ENCODE peak calls at places on chromosomes 4 and X, in five cellular contexts. T is mucosa of descending colon, B is progenitor cell of endocrine pancreas, J is AG10803, K is Calu3. U is an unnamed sample.

GRCh38 chrX:23332101-23332887 is 2.4 kb upstream of the PTCHD1 start:
- DNase-seq in B (no peak), J (no peak), K (no peak), T (no peak), U (peak; percentile 7)

GRCh38 chr4:7886250-7886973 is 53.2 kb downstream of the AFAP1 start:
- DNase-seq in J (no peak), T (no peak), B (no peak), K (no peak), U (no peak)

GRCh38 chr4:109432676-109433075 is 939 bp upstream of the SEC24B start:
- DNase-seq in T (no peak), K (no peak), J (peak; percentile 83), B (no peak), U (no peak)

GRCh38 chrX:18984381-18985185 is 669 bp upstream of the PHKA2 start:
- DNase-seq in B (peak; percentile 70), T (peak; percentile 91), J (peak; percentile 65), K (peak; percentile 85), U (peak; percentile 58)

GRCh38 chr4:177033130-177033529 is 240.4 kb upstream of the VEGFC start:
- DNase-seq in T (no peak), J (no peak), K (no peak), B (no peak), U (no peak)

GRCh38 chrX:110320588-110320987 is 2.7 kb upstream of the AMMECR1 start:
- DNase-seq in J (no peak), B (no peak), T (no peak), K (no peak), U (no peak)

GRCh38 chr4:105990933-105991332 is 95.7 kb downstream of the NPNT start:
- DNase-seq in J (peak; percentile 76), T (peak; percentile 68), K (peak; percentile 86), B (no peak), U (no peak)

GRCh38 chrX:53284684-53285447 is 3.5 kb upstream of the IQSEC2 start:
- DNase-seq in J (peak; percentile 36), K (peak; percentile 70), B (peak; percentile 33), T (no peak), U (peak; percentile 59)

GRCh38 chrX:574355-574754 is 56.2 kb upstream of the SHOX start:
- DNase-seq in B (no peak), K (no peak), T (no peak), J (no peak), U (no peak)

GRCh38 chr4:106914223-106914622 is 121.9 kb downstream of the DKK2 start:
- DNase-seq in T (no peak), B (no peak), J (peak; percentile 89), K (no peak), U (no peak)

GRCh38 chr4:8647626-8648025 is 55.1 kb downstream of the CPZ start:
- DNase-seq in J (no peak), B (no peak), T (no peak), K (no peak), U (no peak)

GRCh38 chr4:1253831-1254230 is 4.9 kb upstream of the CTBP1 start:
- DNase-seq in K (no peak), B (no peak), T (no peak), J (no peak), U (no peak)

GRCh38 chrX:141989134-141989533 is 85.4 kb downstream of the MAGEC1 start:
- DNase-seq in T (no peak), J (no peak), K (no peak), B (no peak), U (no peak)

GRCh38 chr4:166003811-166004210 is 130.8 kb downstream of the TLL1 start:
- DNase-seq in K (no peak), T (no peak), J (no peak), B (no peak), U (no peak)

GRCh38 chr4:158459085-158459820 is 62.4 kb upstream of the RXFP1 start:
- DNase-seq in K (no peak), B (no peak), J (no peak), T (no peak), U (no peak)

GRCh38 chrX:140495739-140496138 is 9.1 kb downstream of the SOX3 start:
- DNase-seq in J (no peak), T (no peak), K (no peak), B (no peak), U (no peak)

GRCh38 chr4:80239480-80239879 is 27.0 kb upstream of the FGF5 start:
- DNase-seq in T (no peak), K (no peak), B (no peak), J (peak; percentile 73), U (no peak)

GRCh38 chrX:129565046-129565649 is 25.1 kb downstream of the OCRL start:
- DNase-seq in B (no peak), T (no peak), K (no peak), J (no peak), U (no peak)

GRCh38 chr4:117429061-117429460 is 343.7 kb upstream of the TRAM1L1 start:
- DNase-seq in K (no peak), B (no peak), J (no peak), T (no peak), U (no peak)

GRCh38 chr4:108926058-108926457 is 163.2 kb upstream of the ETNPPL start:
- DNase-seq in K (no peak), B (no peak), T (no peak), J (peak; percentile 36), U (no peak)

GRCh38 chrX:3699841-3700381 is 13.5 kb downstream of the PRKX start:
- DNase-seq in B (no peak), J (no peak), T (no peak), K (no peak), U (no peak)

GRCh38 chrX:130637591-130637990 is 235.8 kb downstream of the RBMX2 start:
- DNase-seq in T (no peak), K (no peak), B (no peak), J (peak; percentile 71), U (no peak)

GRCh38 chr4:90318208-90318607 is 191.0 kb downstream of the CCSER1 start:
- DNase-seq in B (no peak), J (peak; percentile 57), K (no peak), T (no peak), U (no peak)

GRCh38 chrX:1105671-1106419 is 106.6 kb downstream of the CRLF2 start:
- DNase-seq in B (no peak), T (no peak), K (no peak), J (no peak), U (no peak)

GRCh38 chrX:48794340-48794920 is 7.4 kb upstream of the HDAC6 start:
- DNase-seq in J (no peak), B (no peak), T (no peak), K (no peak), U (no peak)

GRCh38 chr4:17576932-17577659 is at the start of gene LAP3:
- DNase-seq in J (peak; percentile 95), T (peak; percentile 98), B (peak; percentile 98), K (peak; percentile 95), U (peak; percentile 99)

GRCh38 chrX:53795583-53795982 is 109.1 kb upstream of the HUWE1 start:
- DNase-seq in T (no peak), K (no peak), B (no peak), J (peak; percentile 0), U (no peak)

GRCh38 chrX:15931362-15931761 is 76.7 kb upstream of the AP1S2 start:
- DNase-seq in T (no peak), K (no peak), B (no peak), J (no peak), U (no peak)

GRCh38 chr4:139692300-139693012 is 26.8 kb downstream of the MGST2 start:
- DNase-seq in J (no peak), B (no peak), T (no peak), K (peak; percentile 2), U (no peak)
- TF ChIP-seq CTCF in J (peak; percentile 28), B (peak; percentile 39), T (no peak), K (no peak), U (peak; percentile 31)

GRCh38 chr4:188417181-188417580 is 277.9 kb downstream of the TRIML1 start:
- DNase-seq in T (no peak), K (no peak), B (no peak), J (no peak), U (no peak)
- TF ChIP-seq CTCF in T (no peak), K (no peak), B (peak; percentile 21), J (no peak), U (no peak)

GRCh38 chr4:73248821-73249220 is 9.8 kb downstream of the ANKRD17 start:
- DNase-seq in J (no peak), K (no peak), T (no peak), B (no peak), U (no peak)

GRCh38 chr4:73250642-73251041 is 8.0 kb downstream of the ANKRD17 start:
- DNase-seq in J (no peak), B (no peak), K (no peak), T (no peak), U (no peak)

GRCh38 chr4:73248416-73248815 is 10.2 kb downstream of the ANKRD17 start:
- DNase-seq in J (no peak), K (no peak), B (no peak), T (no peak), U (no peak)

GRCh38 chr4:73252001-73252400 is 6.6 kb downstream of the ANKRD17 start:
- DNase-seq in J (peak; percentile 15), B (no peak), T (no peak), K (no peak), U (no peak)

DNA sequence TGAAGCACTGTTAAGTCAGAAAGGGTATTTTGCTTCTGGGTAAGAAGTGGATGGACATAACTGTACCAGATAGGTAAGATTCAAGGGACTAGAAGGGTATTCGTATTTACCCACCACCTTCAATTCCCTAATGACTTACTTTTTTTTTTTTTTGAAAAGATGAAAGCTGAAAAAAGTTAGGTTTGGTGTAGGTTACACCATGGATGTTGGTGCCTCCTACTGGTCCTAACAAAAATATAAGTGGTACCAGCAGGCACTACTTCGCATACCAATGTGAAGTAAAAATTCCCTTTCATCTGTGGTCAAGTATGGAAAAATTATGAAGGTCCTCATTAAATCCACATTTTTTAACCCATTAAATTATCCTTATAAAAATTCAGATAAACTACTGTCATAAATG is 7.2 kb downstream of the ANKRD17 start:
- DNase-seq in J (no peak), K (no peak), T (no peak), B (no peak), U (no peak)
- TF ChIP-seq CTCF in J (no peak), K (no peak), T (no peak), B (no peak), U (no peak)

GRCh38 chr4:37938208-37938607 is 22.0 kb upstream of the PTTG2 start:
- DNase-seq in B (no peak), T (no peak), J (no peak), K (no peak), U (no peak)

GRCh38 chr4:37934096-37934495 is 26.1 kb upstream of the PTTG2 start:
- DNase-seq in J (no peak), B (no peak), T (no peak), K (no peak), U (no peak)

GRCh38 chr4:37935026-37935425 is 25.2 kb upstream of the PTTG2 start:
- DNase-seq in T (no peak), J (no peak), K (no peak), B (no peak), U (no peak)

GRCh38 chr4:37934609-37935008 is 25.6 kb upstream of the PTTG2 start:
- DNase-seq in B (no peak), K (no peak), J (no peak), T (no peak), U (no peak)

DNA sequence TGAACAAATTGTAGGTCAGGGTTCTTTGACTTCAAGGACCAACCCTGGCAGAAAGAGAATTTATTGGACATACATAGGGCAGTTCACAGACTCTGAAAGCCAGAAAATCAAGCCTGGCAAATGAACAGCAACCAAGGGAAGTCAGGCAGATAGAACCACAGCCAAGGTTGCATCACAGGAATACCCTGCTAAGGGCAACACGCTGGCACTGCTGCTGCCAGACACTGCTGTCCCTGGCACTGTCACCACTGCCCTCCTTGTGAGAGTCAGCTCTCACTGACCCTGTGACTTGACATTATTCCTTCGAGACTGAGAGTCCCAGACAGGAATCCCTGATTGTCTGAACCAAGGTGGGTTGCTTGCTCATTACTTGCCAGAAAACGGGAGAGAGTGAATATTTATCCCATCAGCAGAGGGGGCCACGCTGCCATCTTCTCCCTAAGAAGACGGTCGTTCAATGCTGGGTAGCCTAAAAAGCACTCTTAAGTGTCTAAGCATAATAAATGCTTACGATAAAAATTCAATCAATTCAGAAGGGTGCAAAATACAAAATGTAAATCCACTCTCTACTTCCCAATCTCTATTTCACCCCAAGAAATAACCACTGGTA is 23.2 kb upstream of the PTTG2 start:
- DNase-seq in K (no peak), B (no peak), T (no peak), J (no peak), U (no peak)
- TF ChIP-seq CTCF in K (no peak), B (no peak), T (no peak), J (no peak), U (no peak)

U was measured in neural crest cell.